ENCODE peak calls at places on chromosomes 3 and 15, in seven cellular contexts. H is fibroblast of pulmonary artery, R is endothelial cell, W is WTC11, M is substantia nigra, K is left ventricle myocardium inferior, G is activated gamma-delta T cell treated with Interleukin-2 at 50 U/mL for 16 hours. T is an unnamed sample.

GRCh38 chr3:50759015-50759414 is 84.3 kb downstream of the DOCK3 start:
- DNase-seq in H (no peak), W (no peak), K (no peak), M (no peak), R (no peak), G (no peak), T (no peak)

GRCh38 chr15:39687965-39688364 is 94.7 kb downstream of the FSIP1 start:
- DNase-seq in M (no peak), R (no peak), H (no peak), G (no peak), W (no peak), K (no peak), T (no peak)

GRCh38 chr3:34005886-34006285 is 207.5 kb downstream of the PDCD6IP start:
- DNase-seq in H (peak), W (no peak), R (no peak), M (no peak), G (no peak), K (no peak), T (no peak)

GRCh38 chr15:79595271-79595670 is 163.1 kb downstream of the MINAR1 start:
- DNase-seq in M (no peak), G (no peak), H (no peak), K (no peak), W (no peak), R (no peak), T (no peak)

GRCh38 chr3:72976182-72976825 is 20.3 kb upstream of the PPP4R2 start:
- DNase-seq in R (no peak), W (no peak), G (no peak), K (no peak), M (no peak), H (peak), T (no peak)

GRCh38 chr3:191005790-191006189 is 143.3 kb upstream of the GMNC start:
- DNase-seq in W (peak), R (no peak), M (no peak), G (no peak), K (no peak), H (no peak), T (no peak)

GRCh38 chr3:113523241-113523640 is 8.3 kb upstream of the SPICE1 start:
- DNase-seq in W (no peak), M (no peak), K (no peak), G (no peak), R (no peak), H (no peak), T (no peak)

GRCh38 chr15:38612159-38612863 is 47.7 kb upstream of the RASGRP1 start:
- DNase-seq in K (no peak), G (no peak), H (no peak), M (no peak), R (no peak), W (no peak), T (no peak)

GRCh38 chr3:24526640-24527237 is 32.1 kb upstream of the THRB start:
- DNase-seq in M (no peak), H (no peak), G (no peak), R (no peak), W (no peak), K (no peak), T (no peak)

GRCh38 chr3:23455084-23455483 is 252.0 kb downstream of the UBE2E2 start:
- DNase-seq in H (peak), K (no peak), R (no peak), M (no peak), W (no peak), G (no peak), T (no peak)

GRCh38 chr3:152104847-152105415 is 163.8 kb upstream of the MBNL1 start:
- DNase-seq in G (no peak), K (no peak), W (no peak), M (no peak), H (no peak), R (no peak), T (no peak)

GRCh38 chr3:129004639-129005295 is 3.7 kb downstream of the EFCC1 start:
- DNase-seq in G (no peak), H (no peak), M (no peak), W (no peak), K (no peak), R (no peak), T (no peak)

GRCh38 chr3:139934557-139935070 is 371 bp upstream of the CLSTN2 start:
- DNase-seq in K (peak), H (no peak), R (peak), W (peak), M (peak), G (no peak), T (no peak)

GRCh38 chr3:183386651-183387050 is 41.8 kb downstream of the MCF2L2 start:
- DNase-seq in G (no peak), K (no peak), H (no peak), W (no peak), M (no peak), R (no peak), T (no peak)

GRCh38 chr15:86650084-86650483 is 570.4 kb downstream of the AGBL1 start:
- DNase-seq in M (no peak), H (no peak), W (no peak), R (no peak), K (no peak), G (no peak), T (no peak)

GRCh38 chr15:52798529-52799101 is 8.5 kb upstream of the ONECUT1 start:
- DNase-seq in H (no peak), M (no peak), R (no peak), G (no peak), W (peak), K (no peak), T (no peak)